ENCODE peak calls at places on chromosomes 6 and 20, in ten cellular contexts. One of them, this sample, is unnamed.

GRCh38 chr6:63882208-63882607 is 246.6 kb downstream of the PHF3 start:
- DNase-seq in activated T-cell treated with anti-CD3 and anti-CD28 coated beads for 1 hour: no peak
- DNase-seq in SK-N-MC: no peak
- DNase-seq in kidney glomerular epithelial cell: no peak
- DNase-seq in stimulated activated CD4-positive, alpha-beta T cell treated with anti-CD3 and anti-CD28 coated beads, Interleukin-1b, Interleukin-23, amount 100 ng/mL, for 4 hours: no peak
- DNase-seq in GM23248: peak; percentile 19
- DNase-seq in renal cortical epithelial cell: no peak
- DNase-seq in psoas muscle: no peak
- DNase-seq in astrocyte of the spinal cord: no peak
- DNase-seq in activated CD4-positive, alpha-beta T cell treated with anti-CD3 and anti-CD28 coated beads, Interleukin-2, amount 50 U/mL, for 1 hour: no peak
- DNase-seq in this sample: no peak

GRCh38 chr6:111080713-111081112 is 6.6 kb upstream of the SLC16A10 start:
- DNase-seq in SK-N-MC: no peak
- DNase-seq in stimulated activated CD4-positive, alpha-beta T cell treated with anti-CD3 and anti-CD28 coated beads, Interleukin-1b, Interleukin-23, amount 100 ng/mL, for 4 hours: no peak
- DNase-seq in psoas muscle: no peak
- DNase-seq in GM23248: no peak
- DNase-seq in renal cortical epithelial cell: peak; percentile 22
- DNase-seq in activated CD4-positive, alpha-beta T cell treated with anti-CD3 and anti-CD28 coated beads, Interleukin-2, amount 50 U/mL, for 1 hour: no peak
- DNase-seq in activated T-cell treated with anti-CD3 and anti-CD28 coated beads for 1 hour: no peak
- DNase-seq in kidney glomerular epithelial cell: no peak
- DNase-seq in astrocyte of the spinal cord: no peak
- DNase-seq in this sample: no peak

GRCh38 chr20:2871555-2872303 is 1.6 kb upstream of the PTPRA start:
- DNase-seq in psoas muscle: no peak
- DNase-seq in astrocyte of the spinal cord: peak; percentile 14
- DNase-seq in stimulated activated CD4-positive, alpha-beta T cell treated with anti-CD3 and anti-CD28 coated beads, Interleukin-1b, Interleukin-23, amount 100 ng/mL, for 4 hours: no peak
- DNase-seq in kidney glomerular epithelial cell: no peak
- DNase-seq in activated T-cell treated with anti-CD3 and anti-CD28 coated beads for 1 hour: no peak
- DNase-seq in activated CD4-positive, alpha-beta T cell treated with anti-CD3 and anti-CD28 coated beads, Interleukin-2, amount 50 U/mL, for 1 hour: no peak
- DNase-seq in SK-N-MC: no peak
- DNase-seq in renal cortical epithelial cell: no peak
- DNase-seq in GM23248: no peak
- DNase-seq in this sample: no peak

GRCh38 chr20:62117658-62118057 is 4.6 kb upstream of the LSM14B start:
- DNase-seq in stimulated activated CD4-positive, alpha-beta T cell treated with anti-CD3 and anti-CD28 coated beads, Interleukin-1b, Interleukin-23, amount 100 ng/mL, for 4 hours: peak; percentile 24
- DNase-seq in psoas muscle: peak; percentile 70
- DNase-seq in activated CD4-positive, alpha-beta T cell treated with anti-CD3 and anti-CD28 coated beads, Interleukin-2, amount 50 U/mL, for 1 hour: peak; percentile 67
- DNase-seq in activated T-cell treated with anti-CD3 and anti-CD28 coated beads for 1 hour: peak; percentile 42
- DNase-seq in kidney glomerular epithelial cell: no peak
- DNase-seq in SK-N-MC: no peak
- DNase-seq in renal cortical epithelial cell: no peak
- DNase-seq in GM23248: no peak
- DNase-seq in astrocyte of the spinal cord: no peak
- DNase-seq in this sample: no peak

GRCh38 chr20:59015411-59015810 is 3.8 kb upstream of the TUBB1 start:
- DNase-seq in renal cortical epithelial cell: no peak
- DNase-seq in GM23248: no peak
- DNase-seq in activated T-cell treated with anti-CD3 and anti-CD28 coated beads for 1 hour: no peak
- DNase-seq in SK-N-MC: no peak
- DNase-seq in kidney glomerular epithelial cell: no peak
- DNase-seq in astrocyte of the spinal cord: no peak
- DNase-seq in stimulated activated CD4-positive, alpha-beta T cell treated with anti-CD3 and anti-CD28 coated beads, Interleukin-1b, Interleukin-23, amount 100 ng/mL, for 4 hours: no peak
- DNase-seq in activated CD4-positive, alpha-beta T cell treated with anti-CD3 and anti-CD28 coated beads, Interleukin-2, amount 50 U/mL, for 1 hour: no peak
- DNase-seq in psoas muscle: no peak
- DNase-seq in this sample: no peak

GRCh38 chr6:151240036-151240685 is 394 bp downstream of the AKAP12 start:
- DNase-seq in stimulated activated CD4-positive, alpha-beta T cell treated with anti-CD3 and anti-CD28 coated beads, Interleukin-1b, Interleukin-23, amount 100 ng/mL, for 4 hours: no peak
- DNase-seq in GM23248: peak; percentile 79
- DNase-seq in astrocyte of the spinal cord: peak; percentile 88
- DNase-seq in activated T-cell treated with anti-CD3 and anti-CD28 coated beads for 1 hour: no peak
- DNase-seq in kidney glomerular epithelial cell: peak; percentile 65
- DNase-seq in psoas muscle: peak; percentile 88
- DNase-seq in activated CD4-positive, alpha-beta T cell treated with anti-CD3 and anti-CD28 coated beads, Interleukin-2, amount 50 U/mL, for 1 hour: peak; percentile 1
- DNase-seq in SK-N-MC: no peak
- DNase-seq in renal cortical epithelial cell: peak; percentile 25
- DNase-seq in this sample: no peak

GRCh38 chr6:109300874-109301273 is 81.4 kb downstream of the CD164 start:
- DNase-seq in psoas muscle: no peak
- DNase-seq in activated T-cell treated with anti-CD3 and anti-CD28 coated beads for 1 hour: no peak
- DNase-seq in astrocyte of the spinal cord: no peak
- DNase-seq in SK-N-MC: no peak
- DNase-seq in kidney glomerular epithelial cell: no peak
- DNase-seq in renal cortical epithelial cell: no peak
- DNase-seq in GM23248: no peak
- DNase-seq in stimulated activated CD4-positive, alpha-beta T cell treated with anti-CD3 and anti-CD28 coated beads, Interleukin-1b, Interleukin-23, amount 100 ng/mL, for 4 hours: no peak
- DNase-seq in activated CD4-positive, alpha-beta T cell treated with anti-CD3 and anti-CD28 coated beads, Interleukin-2, amount 50 U/mL, for 1 hour: no peak
- DNase-seq in this sample: no peak

GRCh38 chr6:169933839-169934698 is 182.6 kb downstream of the ERMARD start:
- DNase-seq in activated T-cell treated with anti-CD3 and anti-CD28 coated beads for 1 hour: no peak
- DNase-seq in astrocyte of the spinal cord: no peak
- DNase-seq in activated CD4-positive, alpha-beta T cell treated with anti-CD3 and anti-CD28 coated beads, Interleukin-2, amount 50 U/mL, for 1 hour: no peak
- DNase-seq in renal cortical epithelial cell: no peak
- DNase-seq in GM23248: peak; percentile 68
- DNase-seq in kidney glomerular epithelial cell: no peak
- DNase-seq in SK-N-MC: no peak
- DNase-seq in psoas muscle: peak; percentile 85
- DNase-seq in stimulated activated CD4-positive, alpha-beta T cell treated with anti-CD3 and anti-CD28 coated beads, Interleukin-1b, Interleukin-23, amount 100 ng/mL, for 4 hours: no peak
- DNase-seq in this sample: no peak

GRCh38 chr20:3777726-3778629 is 3.3 kb downstream of the SPEF1 start:
- DNase-seq in kidney glomerular epithelial cell: peak; percentile 25
- DNase-seq in GM23248: peak; percentile 80
- DNase-seq in psoas muscle: peak; percentile 75
- DNase-seq in SK-N-MC: no peak
- DNase-seq in activated CD4-positive, alpha-beta T cell treated with anti-CD3 and anti-CD28 coated beads, Interleukin-2, amount 50 U/mL, for 1 hour: peak; percentile 28
- DNase-seq in renal cortical epithelial cell: no peak
- DNase-seq in stimulated activated CD4-positive, alpha-beta T cell treated with anti-CD3 and anti-CD28 coated beads, Interleukin-1b, Interleukin-23, amount 100 ng/mL, for 4 hours: no peak
- DNase-seq in astrocyte of the spinal cord: no peak
- DNase-seq in activated T-cell treated with anti-CD3 and anti-CD28 coated beads for 1 hour: no peak
- DNase-seq in this sample: no peak

GRCh38 chr20:19737025-19737424 is 21.0 kb upstream of the RIN2 start:
- DNase-seq in SK-N-MC: no peak
- DNase-seq in kidney glomerular epithelial cell: peak; percentile 62
- DNase-seq in psoas muscle: no peak
- DNase-seq in renal cortical epithelial cell: peak; percentile 95
- DNase-seq in stimulated activated CD4-positive, alpha-beta T cell treated with anti-CD3 and anti-CD28 coated beads, Interleukin-1b, Interleukin-23, amount 100 ng/mL, for 4 hours: no peak
- DNase-seq in activated T-cell treated with anti-CD3 and anti-CD28 coated beads for 1 hour: no peak
- DNase-seq in activated CD4-positive, alpha-beta T cell treated with anti-CD3 and anti-CD28 coated beads, Interleukin-2, amount 50 U/mL, for 1 hour: no peak
- DNase-seq in astrocyte of the spinal cord: peak; percentile 39
- DNase-seq in GM23248: peak; percentile 91
- DNase-seq in this sample: no peak

GRCh38 chr6:166572370-166573261 is 13.9 kb downstream of the RAMACL start:
- DNase-seq in psoas muscle: no peak
- DNase-seq in kidney glomerular epithelial cell: no peak
- DNase-seq in GM23248: peak; percentile 9
- DNase-seq in activated T-cell treated with anti-CD3 and anti-CD28 coated beads for 1 hour: no peak
- DNase-seq in astrocyte of the spinal cord: peak; percentile 82
- DNase-seq in renal cortical epithelial cell: peak; percentile 49
- DNase-seq in stimulated activated CD4-positive, alpha-beta T cell treated with anti-CD3 and anti-CD28 coated beads, Interleukin-1b, Interleukin-23, amount 100 ng/mL, for 4 hours: no peak
- DNase-seq in activated CD4-positive, alpha-beta T cell treated with anti-CD3 and anti-CD28 coated beads, Interleukin-2, amount 50 U/mL, for 1 hour: no peak
- DNase-seq in SK-N-MC: no peak
- DNase-seq in this sample: no peak

GRCh38 chr6:107600936-107601335 is 111.0 kb downstream of the SOBP start:
- DNase-seq in activated CD4-positive, alpha-beta T cell treated with anti-CD3 and anti-CD28 coated beads, Interleukin-2, amount 50 U/mL, for 1 hour: no peak
- DNase-seq in kidney glomerular epithelial cell: peak; percentile 77
- DNase-seq in renal cortical epithelial cell: peak; percentile 81
- DNase-seq in psoas muscle: no peak
- DNase-seq in GM23248: peak; percentile 41
- DNase-seq in astrocyte of the spinal cord: peak; percentile 62
- DNase-seq in stimulated activated CD4-positive, alpha-beta T cell treated with anti-CD3 and anti-CD28 coated beads, Interleukin-1b, Interleukin-23, amount 100 ng/mL, for 4 hours: no peak
- DNase-seq in SK-N-MC: no peak
- DNase-seq in activated T-cell treated with anti-CD3 and anti-CD28 coated beads for 1 hour: no peak
- DNase-seq in this sample: peak; percentile 38

GRCh38 chr20:44384423-44385027 is 29.0 kb downstream of the HNF4A start:
- DNase-seq in kidney glomerular epithelial cell: peak; percentile 48
- DNase-seq in renal cortical epithelial cell: peak; percentile 41
- DNase-seq in GM23248: peak; percentile 71
- DNase-seq in activated T-cell treated with anti-CD3 and anti-CD28 coated beads for 1 hour: peak; percentile 90
- DNase-seq in psoas muscle: peak; percentile 85
- DNase-seq in activated CD4-positive, alpha-beta T cell treated with anti-CD3 and anti-CD28 coated beads, Interleukin-2, amount 50 U/mL, for 1 hour: peak; percentile 84
- DNase-seq in astrocyte of the spinal cord: peak; percentile 62
- DNase-seq in SK-N-MC: peak; percentile 16
- DNase-seq in stimulated activated CD4-positive, alpha-beta T cell treated with anti-CD3 and anti-CD28 coated beads, Interleukin-1b, Interleukin-23, amount 100 ng/mL, for 4 hours: peak; percentile 80
- DNase-seq in this sample: peak; percentile 50